ENCODE peak calls at places on chromosome 9, in eight cellular contexts. K is effector memory CD4-positive, alpha-beta T cell; L is adipocyte; C is GM23338; P is brain microvascular endothelial cell; U is naive thymus-derived CD4-positive, alpha-beta T cell; O is SK-N-MC; N is stomach. Z is an unnamed sample.

GRCh38 chr9:112033237-112034215 is 136.9 kb downstream of the UGCG start:
- DNase-seq in K (no peak), L (no peak), C (no peak), P (no peak), U (no peak), O (no peak), N (no peak), Z (no peak)

GRCh38 chr9:34334337-34334824 is 5.0 kb downstream of the NUDT2 start:
- DNase-seq in K (no peak), L (no peak), C (peak), P (no peak), U (no peak), O (no peak), N (no peak), Z (no peak)

GRCh38 chr9:122374885-122375420 is 4.1 kb downstream of the PTGS1 start:
- DNase-seq in K (no peak), L (peak), C (peak), P (peak), U (no peak), O (no peak), N (peak), Z (peak)

GRCh38 chr9:130824616-130825015 is 10.4 kb upstream of the ABL1 start:
- DNase-seq in K (no peak), L (peak), C (no peak), P (no peak), U (no peak), O (no peak), N (no peak), Z (no peak)

GRCh38 chr9:110602281-110602680 is 22.7 kb upstream of the SVEP1 start:
- DNase-seq in K (no peak), L (no peak), C (no peak), P (no peak), U (no peak), O (no peak), N (no peak), Z (no peak)

GRCh38 chr9:72042928-72043327 is 17.5 kb downstream of the C9orf57 start:
- DNase-seq in K (no peak), L (no peak), C (no peak), P (no peak), U (no peak), O (no peak), N (no peak), Z (no peak)

GRCh38 chr9:131981116-131981847 is 98.4 kb downstream of the MED27 start:
- DNase-seq in K (no peak), L (peak), C (no peak), P (peak), U (no peak), O (no peak), N (no peak), Z (no peak)

GRCh38 chr9:20693068-20693467 is 9.0 kb downstream of the FOCAD start:
- DNase-seq in K (no peak), L (peak), C (peak), P (no peak), U (no peak), O (no peak), N (no peak), Z (no peak)

GRCh38 chr9:106761493-106761892 is 101.5 kb upstream of the ZNF462 start:
- DNase-seq in K (no peak), L (no peak), C (no peak), P (no peak), U (no peak), O (no peak), N (no peak), Z (no peak)

GRCh38 chr9:112012026-112012902 is 115.7 kb downstream of the UGCG start:
- DNase-seq in K (no peak), L (peak), C (no peak), P (peak), U (no peak), O (no peak), N (peak), Z (peak)

GRCh38 chr9:16824545-16825041 is 45.9 kb downstream of the BNC2 start:
- DNase-seq in K (no peak), L (peak), C (peak), P (peak), U (no peak), O (no peak), N (no peak), Z (no peak)

GRCh38 chr9:19050637-19051591 is 1.7 kb downstream of the RRAGA start:
- DNase-seq in K (no peak), L (no peak), C (no peak), P (no peak), U (no peak), O (no peak), N (no peak), Z (no peak)

GRCh38 chr9:19999491-20000057 is 210.7 kb upstream of the SLC24A2 start:
- DNase-seq in K (no peak), L (peak), C (no peak), P (peak), U (no peak), O (no peak), N (no peak), Z (no peak)

GRCh38 chr9:136543830-136544548 is 1.9 kb downstream of the NOTCH1 start:
- DNase-seq in K (no peak), L (no peak), C (no peak), P (no peak), U (no peak), O (no peak), N (no peak), Z (no peak)

GRCh38 chr9:22469928-22470544 is 23.4 kb downstream of the DMRTA1 start:
- DNase-seq in K (no peak), L (peak), C (peak), P (peak), U (no peak), O (peak), N (no peak), Z (peak)

GRCh38 chr9:21326526-21327139 is 8.6 kb downstream of the KLHL9 start:
- DNase-seq in K (no peak), L (peak), C (peak), P (no peak), U (peak), O (no peak), N (no peak), Z (no peak)

GRCh38 chr9:88236531-88237453 is 98.5 kb upstream of the SPATA31C2 start:
- DNase-seq in K (no peak), L (peak), C (no peak), P (no peak), U (no peak), O (no peak), N (no peak), Z (no peak)

GRCh38 chr9:27421567-27421966 is 102.5 kb upstream of the IFNK start:
- DNase-seq in K (no peak), L (no peak), C (peak), P (no peak), U (no peak), O (no peak), N (no peak), Z (no peak)

GRCh38 chr9:136572003-136572595 is 26.3 kb upstream of the NOTCH1 start:
- DNase-seq in K (no peak), L (peak), C (peak), P (peak), U (no peak), O (no peak), N (no peak), Z (no peak)

GRCh38 chr9:131854906-131855504 is 115.1 kb upstream of the RAPGEF1 start:
- DNase-seq in K (no peak), L (peak), C (no peak), P (no peak), U (no peak), O (no peak), N (no peak), Z (no peak)

GRCh38 chr9:135332516-135332915 is 147.1 kb upstream of the PPP1R26 start:
- DNase-seq in K (no peak), L (no peak), C (no peak), P (no peak), U (no peak), O (no peak), N (no peak), Z (no peak)

GRCh38 chr9:33404782-33405362 is 2.5 kb upstream of the AQP7 start:
- DNase-seq in K (no peak), L (no peak), C (no peak), P (no peak), U (no peak), O (no peak), N (no peak), Z (no peak)

GRCh38 chr9:127897194-127897692 is 2.2 kb downstream of the ST6GALNAC6 start:
- DNase-seq in K (no peak), L (peak), C (peak), P (peak), U (no peak), O (no peak), N (peak), Z (peak)

GRCh38 chr9:126536131-126536530 is 77.6 kb upstream of the LMX1B start:
- DNase-seq in K (no peak), L (no peak), C (no peak), P (no peak), U (no peak), O (no peak), N (no peak), Z (no peak)

GRCh38 chr9:126533911-126534300 is 79.8 kb upstream of the LMX1B start:
- DNase-seq in K (no peak), L (no peak), C (no peak), P (no peak), U (no peak), O (no peak), N (no peak), Z (no peak)

GRCh38 chr9:126532951-126533910 is 80.5 kb upstream of the LMX1B start:
- DNase-seq in K (no peak), L (no peak), C (no peak), P (no peak), U (no peak), O (no peak), N (no peak), Z (no peak)

GRCh38 chr9:126532489-126532888 is 81.2 kb upstream of the LMX1B start:
- DNase-seq in K (no peak), L (peak), C (no peak), P (no peak), U (no peak), O (no peak), N (no peak), Z (no peak)

DNA sequence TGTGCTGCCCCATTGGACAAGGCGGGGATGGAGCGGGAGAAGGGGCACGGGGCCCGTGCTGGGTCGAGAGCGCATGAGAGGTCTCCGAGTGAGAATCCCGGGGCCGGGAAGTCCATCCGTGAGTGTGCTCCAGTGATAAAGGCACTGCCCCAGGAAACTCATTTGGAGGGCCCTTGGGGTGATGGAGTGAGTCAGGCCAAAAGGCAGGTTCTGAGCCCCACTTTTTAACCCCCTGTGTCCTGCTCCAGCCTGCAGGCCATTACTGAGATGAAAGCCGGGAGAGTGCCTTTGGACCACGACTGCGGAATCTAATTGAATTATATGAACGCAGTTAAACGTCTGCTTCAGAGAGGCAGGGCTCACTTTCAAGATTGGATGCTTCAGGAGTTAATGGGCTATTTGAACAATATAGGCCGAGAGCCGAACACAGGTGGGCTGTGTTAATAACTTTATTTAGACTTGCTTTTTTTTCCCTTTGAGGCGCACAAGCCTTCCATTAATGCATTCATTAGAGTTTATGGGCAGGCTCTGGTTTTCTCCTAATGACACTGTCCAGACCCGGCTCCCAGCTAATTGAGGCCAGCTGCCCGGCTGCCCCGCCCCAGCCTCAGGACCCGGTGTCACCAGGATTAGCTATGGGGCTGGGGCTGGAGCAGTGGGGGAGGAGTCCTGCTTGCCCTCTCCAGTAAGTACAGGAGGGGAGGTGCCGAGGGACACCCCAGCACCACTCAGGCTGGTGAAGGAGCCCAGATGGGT is 79.1 kb upstream of the LMX1B start:
- DNase-seq in K (no peak), L (peak), C (peak), P (no peak), U (no peak), O (no peak), N (no peak), Z (no peak)
- H3K4me3 ChIP-seq in K (no peak), L (no peak), C (peak), P (no peak), U (no peak), O (no peak), N (no peak), Z (no peak)

GRCh38 chr9:5939530-5939929 is 48.8 kb downstream of the MLANA start:
- DNase-seq in K (no peak), L (no peak), C (no peak), P (no peak), U (no peak), O (no peak), N (no peak), Z (no peak)

GRCh38 chr9:5938449-5938848 is 47.8 kb downstream of the MLANA start:
- DNase-seq in K (no peak), L (no peak), C (no peak), P (no peak), U (no peak), O (no peak), N (no peak), Z (no peak)

GRCh38 chr9:5945112-5945511 is 54.4 kb downstream of the MLANA start:
- DNase-seq in K (no peak), L (no peak), C (no peak), P (no peak), U (no peak), O (no peak), N (no peak), Z (no peak)

GRCh38 chr9:5941214-5941613 is 50.5 kb downstream of the MLANA start:
- DNase-seq in K (no peak), L (no peak), C (no peak), P (no peak), U (no peak), O (no peak), N (no peak), Z (no peak)
- H3K4me3 ChIP-seq in K (no peak), L (no peak), C (no peak), P (no peak), U (no peak), O (no peak), N (no peak), Z (no peak)

DNA sequence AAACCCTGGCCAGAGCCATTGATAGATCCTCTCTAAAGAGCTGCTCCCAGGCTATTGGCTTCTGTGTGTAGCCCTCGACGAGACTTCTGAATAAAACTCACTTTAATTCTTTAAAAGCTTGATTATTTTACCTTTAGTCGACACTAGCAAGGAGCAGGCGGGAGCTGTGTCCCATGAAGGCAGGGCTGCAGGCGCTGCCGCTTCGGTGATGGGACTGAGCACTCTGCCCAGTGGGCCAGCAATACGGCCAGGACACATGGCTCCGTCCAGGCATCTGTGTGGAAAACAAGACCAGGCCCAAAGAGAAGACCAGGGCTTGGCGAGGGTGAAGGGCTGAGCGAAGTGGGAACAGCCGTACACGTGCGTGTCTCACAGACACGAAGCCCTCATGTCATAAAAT is 365.9 kb downstream of the GADD45G start:
- DNase-seq in K (no peak), L (no peak), C (no peak), P (no peak), U (no peak), O (no peak), N (no peak), Z (no peak)
- H3K4me3 ChIP-seq in K (no peak), L (no peak), C (no peak), P (no peak), U (no peak), O (no peak), N (no peak), Z (no peak)

DNA sequence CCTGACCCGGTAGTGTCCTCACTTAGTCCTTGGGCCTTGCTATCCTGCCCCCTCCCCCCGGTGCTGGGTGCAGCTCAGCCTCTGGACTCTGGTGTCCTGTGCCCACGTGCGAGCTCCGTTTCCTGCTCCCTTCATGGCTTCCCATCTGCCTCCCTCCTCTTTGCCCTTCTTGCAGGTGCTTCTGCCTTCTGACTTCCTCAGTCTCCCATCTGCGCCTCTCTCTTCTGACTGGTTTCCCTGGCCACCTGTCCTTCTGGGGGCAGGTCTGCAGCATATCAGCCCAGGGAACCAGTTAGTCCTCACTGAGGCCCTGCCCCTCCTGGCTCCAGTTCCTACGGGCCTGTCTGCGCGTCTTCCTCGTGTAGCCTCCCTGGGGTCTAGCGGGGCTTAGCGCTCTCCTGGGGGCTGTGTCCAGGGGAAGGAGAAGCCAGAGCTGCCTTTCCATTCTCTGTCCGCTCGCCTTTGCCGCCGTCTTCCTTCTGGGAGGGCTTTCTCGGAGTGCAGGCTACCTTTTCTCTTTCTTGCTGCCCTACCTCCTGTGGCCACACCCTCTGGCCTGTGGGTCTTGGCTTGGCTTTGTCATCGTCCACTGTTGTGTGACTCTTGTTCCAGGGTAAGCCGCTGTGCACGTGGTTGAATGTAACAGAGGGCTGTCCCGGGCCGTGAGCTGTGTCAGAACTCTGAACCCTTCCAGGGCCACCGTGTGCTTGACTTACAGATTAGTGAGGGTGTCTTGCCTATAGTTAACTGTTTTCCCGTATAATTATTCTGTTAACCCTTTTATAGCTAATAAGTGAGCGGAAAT is 51.8 kb downstream of the EHMT1 start:
- DNase-seq in K (no peak), L (no peak), C (peak), P (no peak), U (no peak), O (no peak), N (peak), Z (peak)
- H3K4me3 ChIP-seq in K (no peak), L (no peak), C (no peak), P (no peak), U (no peak), O (no peak), N (no peak), Z (no peak)

GRCh38 chr9:84266087-84266561 is 74.4 kb downstream of the SLC28A3 start:
- DNase-seq in K (no peak), L (no peak), C (peak), P (no peak), U (no peak), O (no peak), N (no peak), Z (no peak)

GRCh38 chr9:84277646-84278045 is 62.9 kb downstream of the SLC28A3 start:
- DNase-seq in K (no peak), L (no peak), C (no peak), P (no peak), U (no peak), O (no peak), N (no peak), Z (no peak)

GRCh38 chr9:84271004-84271886 is 69.3 kb downstream of the SLC28A3 start:
- DNase-seq in K (no peak), L (peak), C (peak), P (peak), U (no peak), O (peak), N (peak), Z (peak)

GRCh38 chr9:84276741-84277140 is 63.8 kb downstream of the SLC28A3 start:
- DNase-seq in K (no peak), L (no peak), C (peak), P (no peak), U (no peak), O (no peak), N (no peak), Z (no peak)

GRCh38 chr9:84271887-84272556 is 68.5 kb downstream of the SLC28A3 start:
- DNase-seq in K (no peak), L (peak), C (peak), P (no peak), U (no peak), O (no peak), N (no peak), Z (peak)
- H3K4me3 ChIP-seq in K (no peak), L (peak), C (peak), P (peak), U (no peak), O (no peak), N (no peak), Z (peak)

DNA sequence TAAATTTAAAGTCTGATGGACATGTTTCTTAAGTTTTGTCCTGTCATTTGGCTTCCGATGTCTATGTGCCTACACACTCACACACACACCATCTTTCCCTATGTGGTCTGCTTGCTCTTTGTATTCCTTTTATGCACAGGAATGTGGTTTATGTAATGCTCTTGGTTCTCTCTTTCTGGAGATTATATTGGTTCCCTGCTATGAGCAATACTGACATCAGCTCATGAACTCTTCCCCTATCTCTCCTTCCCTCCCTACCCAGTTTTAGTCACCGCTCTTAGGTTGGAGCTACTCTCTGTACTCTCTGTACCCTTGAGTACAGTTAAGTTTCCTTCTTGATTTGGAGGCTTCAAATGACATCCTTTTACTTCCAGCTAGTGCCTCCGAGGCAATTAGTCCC is 77.9 kb upstream of the MVB12B start:
- DNase-seq in K (no peak), L (peak), C (no peak), P (peak), U (no peak), O (no peak), N (no peak), Z (no peak)
- H3K4me3 ChIP-seq in K (no peak), L (no peak), C (no peak), P (no peak), U (no peak), O (no peak), N (no peak), Z (no peak)